ENCODE peak calls at places on chromosome 16, in five cellular contexts. P, S, A, G and B are unnamed samples.

GRCh38 chr16:82703156-82703555 is 76.4 kb downstream of the CDH13 start:
- DNase-seq in P (no peak), S (no peak), A (no peak), G (no peak), B (no peak)

GRCh38 chr16:82584553-82585152 is 42.1 kb upstream of the CDH13 start:
- DNase-seq in P (no peak), S (no peak), A (no peak), G (no peak), B (no peak)

GRCh38 chr16:9597967-9598730 is 506.7 kb downstream of the HAPSTR1 start:
- DNase-seq in P (no peak), S (no peak), A (no peak), G (no peak), B (no peak)

GRCh38 chr16:75402174-75402820 is 31.0 kb downstream of the CFDP1 start:
- DNase-seq in P (no peak), S (no peak), A (no peak), G (no peak), B (no peak)

GRCh38 chr16:83968483-83968865 is 430 bp downstream of the NECAB2 start:
- DNase-seq in P (no peak), S (no peak), A (no peak), G (no peak), B (no peak)

GRCh38 chr16:49632111-49632797 is 223.7 kb downstream of the ZNF423 start:
- DNase-seq in P (no peak), S (no peak), A (no peak), G (no peak), B (no peak)

GRCh38 chr16:30051518-30051917 is 14.0 kb upstream of the ALDOA start:
- DNase-seq in P (no peak), S (no peak), A (no peak), G (no peak), B (no peak)

GRCh38 chr16:84048306-84048705 is 5.7 kb upstream of the SLC38A8 start:
- DNase-seq in P (no peak), S (no peak), A (peak; percentile 56), G (no peak), B (peak; percentile 59)

GRCh38 chr16:47358816-47359215 is 102.0 kb downstream of the ITFG1 start:
- DNase-seq in P (peak; percentile 18), S (no peak), A (no peak), G (no peak), B (no peak)

GRCh38 chr16:81650982-81651562 is 128.0 kb upstream of the PLCG2 start:
- DNase-seq in P (peak; percentile 60), S (no peak), A (peak; percentile 91), G (no peak), B (peak; percentile 81)

GRCh38 chr16:57194512-57194911 is 8.4 kb downstream of the RSPRY1 start:
- DNase-seq in P (peak; percentile 87), S (peak; percentile 63), A (no peak), G (no peak), B (no peak)

GRCh38 chr16:3045758-3046505 is 429 bp upstream of the MMP25 start:
- DNase-seq in P (no peak), S (no peak), A (no peak), G (no peak), B (peak; percentile 75)

GRCh38 chr16:69064789-69065313 is 40.6 kb upstream of the HAS3 start:
- DNase-seq in P (no peak), S (no peak), A (no peak), G (no peak), B (no peak)

GRCh38 chr16:20307240-20307671 is 20.1 kb downstream of the GP2 start:
- DNase-seq in P (no peak), S (no peak), A (no peak), G (no peak), B (no peak)

GRCh38 chr16:2856061-2856670 is 1.8 kb downstream of the PRSS22 start:
- DNase-seq in P (no peak), S (no peak), A (peak; percentile 55), G (no peak), B (no peak)

GRCh38 chr16:67723151-67723915 is 4.2 kb upstream of the GFOD2 start:
- DNase-seq in P (no peak), S (peak; percentile 62), A (peak; percentile 70), G (no peak), B (peak; percentile 46)

GRCh38 chr16:80976946-80977345 is 29.7 kb downstream of the CMC2 start:
- DNase-seq in P (no peak), S (no peak), A (no peak), G (no peak), B (no peak)

GRCh38 chr16:2821483-2822157 is 4.6 kb downstream of the PRSS21 start:
- DNase-seq in P (no peak), S (no peak), A (peak; percentile 69), G (no peak), B (peak; percentile 11)